ENCODE peak calls at places on chromosomes 11 and 22, in six cellular contexts. X is NCI-H1092 treated with DMSO at 0.1 percent for 48 hours, O is T-cell, G is activated T-cell treated with anti-CD3 and anti-CD28 coated beads for 48 hours, K is right lobe of liver, B is T-helper 9 cell. I is an unnamed sample.

GRCh38 chr11:62860835-62861563 is 19.7 kb upstream of the SLC3A2 start:
- DNase-seq in O (no peak), G (no peak), K (no peak), X (no peak), B (no peak), I (peak)

GRCh38 chr22:27260087-27260730 is 541.3 kb downstream of the MN1 start:
- DNase-seq in X (no peak), B (no peak), K (no peak), O (no peak), G (no peak), I (no peak)

GRCh38 chr22:20238567-20239062 is 29.5 kb downstream of the RTN4R start:
- DNase-seq in X (peak), G (peak), O (peak), B (peak), K (peak), I (peak)

GRCh38 chr11:1223346-1224108 is 661 bp downstream of the MUC5B start:
- DNase-seq in G (no peak), K (peak), B (no peak), O (no peak), X (no peak), I (no peak)

GRCh38 chr11:115544422-115544821 is 40.2 kb upstream of the CADM1 start:
- DNase-seq in X (peak), B (no peak), O (no peak), G (no peak), K (no peak), I (no peak)

GRCh38 chr11:46710821-46711269 is 8.2 kb upstream of the F2 start:
- DNase-seq in K (peak), G (no peak), B (no peak), O (no peak), X (no peak), I (no peak)

GRCh38 chr22:20549232-20549841 is 41.9 kb downstream of the MED15 start:
- DNase-seq in X (no peak), B (peak), K (no peak), G (no peak), O (peak), I (no peak)

GRCh38 chr11:6297831-6298230 is 22.5 kb downstream of the CAVIN3 start:
- DNase-seq in K (no peak), G (no peak), B (no peak), X (no peak), O (no peak), I (no peak)

GRCh38 chr11:120112174-120112796 is 25.6 kb downstream of the TRIM29 start:
- DNase-seq in G (no peak), X (no peak), O (no peak), B (no peak), K (no peak), I (no peak)

GRCh38 chr11:12789574-12789973 is 115.4 kb downstream of the TEAD1 start:
- DNase-seq in G (no peak), O (no peak), X (no peak), B (no peak), K (no peak), I (no peak)

GRCh38 chr11:12182650-12183511 is 72.5 kb downstream of the MICAL2 start:
- DNase-seq in G (no peak), X (no peak), O (no peak), B (no peak), K (no peak), I (peak)

GRCh38 chr22:44341431-44342346 is 28.9 kb upstream of the SHISAL1 start:
- DNase-seq in O (no peak), G (no peak), B (no peak), K (no peak), X (no peak), I (no peak)

GRCh38 chr11:78022397-78023396 is at the start of gene KCTD14:
- DNase-seq in X (peak), K (peak), O (no peak), G (no peak), B (no peak), I (no peak)

GRCh38 chr11:5369793-5370192 is 13.8 kb upstream of the OR51M1 start:
- DNase-seq in G (no peak), K (no peak), O (no peak), B (no peak), X (no peak), I (peak)

GRCh38 chr22:47653921-47654320 is 891.5 kb downstream of the TBC1D22A start:
- DNase-seq in O (no peak), G (no peak), K (no peak), X (no peak), B (no peak), I (no peak)

GRCh38 chr11:94150056-94150455 is 21.4 kb downstream of the PANX1 start:
- DNase-seq in B (no peak), G (no peak), O (no peak), X (no peak), K (no peak), I (no peak)

GRCh38 chr11:77051511-77051910 is 15.3 kb upstream of the CAPN5 start:
- DNase-seq in X (no peak), G (no peak), B (no peak), K (no peak), O (no peak), I (no peak)

GRCh38 chr11:33128739-33129138 is 32.5 kb downstream of the CSTF3 start:
- DNase-seq in O (no peak), X (no peak), K (no peak), B (no peak), G (no peak), I (no peak)

GRCh38 chr22:43883012-43883661 is 8.7 kb downstream of the PNPLA5 start:
- DNase-seq in G (peak), B (peak), K (peak), O (peak), X (peak), I (peak)

GRCh38 chr11:72091292-72091691 is 10.6 kb downstream of the LRRC51 start:
- DNase-seq in B (peak), K (peak), G (peak), O (peak), X (peak), I (peak)

GRCh38 chr22:24355574-24355973 is 71.8 kb upstream of the ADORA2A start:
- DNase-seq in X (no peak), K (no peak), O (no peak), B (no peak), G (no peak), I (peak)

GRCh38 chr11:6200975-6201374 is 2.0 kb downstream of the OR52W1 start:
- DNase-seq in X (no peak), O (peak), G (no peak), K (peak), B (no peak), I (peak)

GRCh38 chr11:64295760-64296159 is 4.4 kb upstream of the CATSPERZ start:
- DNase-seq in B (no peak), K (no peak), O (no peak), X (no peak), G (no peak), I (no peak)

GRCh38 chr11:10784229-10785145 is 24.2 kb downstream of the EIF4G2 start:
- DNase-seq in B (no peak), O (no peak), G (no peak), K (no peak), X (peak), I (no peak)

GRCh38 chr22:36286096-36286957 is 33.4 kb downstream of the APOL1 start:
- DNase-seq in G (peak), K (peak), O (peak), X (peak), B (peak), I (peak)

GRCh38 chr11:121733858-121734257 is 281.1 kb upstream of the SORL1-AS1 start:
- DNase-seq in B (no peak), G (no peak), K (no peak), O (no peak), X (no peak), I (no peak)

GRCh38 chr11:107697291-107697690 is 14.6 kb downstream of the SLN start:
- DNase-seq in O (no peak), K (no peak), G (no peak), B (no peak), X (no peak), I (no peak)

GRCh38 chr11:111422494-111423249 is 43.6 kb upstream of the POU2AF1 start:
- DNase-seq in X (peak), K (peak), B (peak), O (no peak), G (peak), I (peak)

GRCh38 chr11:29224739-29225384 is 792.0 kb downstream of the KCNA4 start:
- DNase-seq in B (no peak), O (no peak), X (no peak), K (no peak), G (no peak), I (no peak)

GRCh38 chr11:8011981-8012444 is 24.9 kb downstream of the EIF3F start:
- DNase-seq in X (no peak), O (no peak), K (no peak), B (no peak), G (no peak), I (no peak)

GRCh38 chr11:13963949-13964770 is 1.6 kb downstream of the SPON1 start:
- DNase-seq in K (peak), G (no peak), B (no peak), X (no peak), O (no peak), I (no peak)

GRCh38 chr11:119144825-119145476 is 3.9 kb upstream of the ABCG4 start:
- DNase-seq in B (no peak), X (peak), O (no peak), K (peak), G (no peak), I (peak)

GRCh38 chr22:42316988-42317387 is 46.5 kb upstream of the TCF20 start:
- DNase-seq in X (no peak), K (no peak), G (peak), B (peak), O (peak), I (peak)

GRCh38 chr11:103317118-103317517 is 207.9 kb downstream of the DYNC2H1 start:
- DNase-seq in G (no peak), K (no peak), B (no peak), X (no peak), O (no peak), I (no peak)

GRCh38 chr22:50208939-50209892 is 8.4 kb downstream of the SELENOO start:
- DNase-seq in X (no peak), O (no peak), K (peak), G (no peak), B (no peak), I (no peak)

GRCh38 chr11:66720223-66720898 is 8.7 kb downstream of the SPTBN2 start:
- DNase-seq in B (no peak), K (no peak), O (no peak), G (peak), X (peak), I (peak)